ENCODE peak calls at places on chromosomes 3 and 15, in seven cellular contexts. D is psoas muscle; T is CD8-positive, alpha-beta T cell; H is IMR-90; X is cardiac muscle cell; N is right atrium auricular region; G is breast epithelium. M is an unnamed sample.
A peak's percentile ranks its signal among the peaks of the same experiment; 100 is the strongest.

GRCh38 chr3:116145613-116146012 is 299.7 kb downstream of the LSAMP start:
- DNase-seq in D (no peak), T (no peak), H (no peak), X (no peak), N (no peak), G (no peak), M (no peak)

GRCh38 chr3:66603161-66603611 is 102.4 kb upstream of the LRIG1 start:
- DNase-seq in D (no peak), T (no peak), H (no peak), X (no peak), N (no peak), G (no peak), M (no peak)

GRCh38 chr3:172314616-172315015 is 133.6 kb downstream of the GHSR start:
- DNase-seq in D (no peak), T (no peak), H (no peak), X (no peak), N (no peak), G (no peak), M (no peak)

GRCh38 chr15:74785716-74786032 is 3.8 kb downstream of the CSK start:
- DNase-seq in D (no peak), T (no peak), H (no peak), X (no peak), N (no peak), G (no peak), M (no peak)

GRCh38 chr15:75347222-75348033 is 589 bp downstream of the NEIL1 start:
- DNase-seq in D (peak; percentile 86), T (peak; percentile 51), H (no peak), X (peak; percentile 74), N (no peak), G (peak; percentile 67), M (no peak)

GRCh38 chr3:31917303-31917903 is 63.7 kb downstream of the OSBPL10 start:
- DNase-seq in D (no peak), T (no peak), H (no peak), X (peak; percentile 27), N (no peak), G (no peak), M (no peak)

GRCh38 chr3:110628650-110629301 is 442.8 kb upstream of the NECTIN3 start:
- DNase-seq in D (no peak), T (no peak), H (no peak), X (no peak), N (no peak), G (no peak), M (no peak)

GRCh38 chr3:58603606-58604005 is 26.4 kb upstream of the FAM107A start:
- DNase-seq in D (no peak), T (no peak), H (no peak), X (no peak), N (no peak), G (no peak), M (no peak)

GRCh38 chr3:144119611-144120010 is 148.0 kb downstream of the DIPK2A start:
- DNase-seq in D (no peak), T (no peak), H (no peak), X (no peak), N (no peak), G (no peak), M (no peak)

GRCh38 chr3:32948625-32949445 is 2.6 kb upstream of the CCR4 start:
- DNase-seq in D (no peak), T (no peak), H (no peak), X (no peak), N (no peak), G (no peak), M (no peak)

GRCh38 chr3:194960446-194961032 is 274.9 kb downstream of the FAM43A start:
- DNase-seq in D (no peak), T (no peak), H (no peak), X (no peak), N (no peak), G (peak; percentile 14), M (no peak)

GRCh38 chr15:54576303-54576935 is 598.2 kb downstream of the UNC13C start:
- DNase-seq in D (no peak), T (no peak), H (no peak), X (no peak), N (no peak), G (no peak), M (no peak)

GRCh38 chr15:77034620-77035467 is 36.1 kb downstream of the TSPAN3 start:
- DNase-seq in D (peak; percentile 73), T (peak; percentile 51), H (no peak), X (no peak), N (peak; percentile 55), G (peak; percentile 42), M (peak; percentile 47)

GRCh38 chr15:73683624-73684536 is at the start of gene CD276:
- DNase-seq in D (peak; percentile 90), T (no peak), H (peak; percentile 64), X (peak; percentile 91), N (peak; percentile 77), G (peak; percentile 61), M (peak; percentile 72)

DNA sequence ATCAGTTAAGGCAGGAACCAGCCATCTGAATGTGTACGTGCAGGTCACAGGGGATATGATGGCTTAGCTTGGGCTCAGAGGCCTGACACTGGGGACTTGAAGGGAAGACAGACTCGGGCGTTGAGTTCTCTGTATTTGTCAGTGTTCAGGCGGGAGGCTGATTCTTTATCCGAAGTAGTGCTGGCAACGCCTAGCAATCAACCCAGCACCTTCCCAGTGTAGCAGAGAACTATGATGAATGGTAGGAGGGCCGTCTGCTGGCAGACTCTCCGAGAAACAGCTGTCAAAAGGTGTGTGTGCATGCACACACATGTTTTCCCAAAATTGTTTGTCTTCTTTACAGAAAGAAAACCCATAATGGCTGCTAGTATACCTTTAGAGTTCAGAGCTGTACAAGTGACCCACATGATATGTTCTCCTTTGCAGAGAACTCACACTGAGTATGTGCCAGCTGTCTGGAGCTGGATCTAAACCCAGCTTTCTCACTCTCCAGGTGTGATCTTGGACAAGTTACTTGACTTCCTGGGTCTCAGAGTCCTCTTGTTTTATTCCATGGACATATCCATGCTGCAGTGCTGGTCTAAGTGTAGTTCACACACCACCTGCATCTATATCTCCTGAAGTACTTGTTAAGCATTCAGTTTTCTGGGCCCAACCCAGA is 74.5 kb upstream of the LARS2 start:
- DNase-seq in D (no peak), T (no peak), H (no peak), X (no peak), N (no peak), G (no peak), M (no peak)
- H3K4me3 ChIP-seq in D (no peak overlapping the region), T (no peak overlapping the region), H (no peak overlapping the region), X (no peak overlapping the region), N (no peak overlapping the region), G (no peak overlapping the region), M (no peak overlapping the region)

GRCh38 chr3:114874447-114874846 is 272.6 kb downstream of the ZBTB20 start:
- DNase-seq in D (peak; percentile 53), T (no peak), H (no peak), X (no peak), N (no peak), G (no peak), M (no peak)
- H3K36me3 ChIP-seq in D (no peaks in the 10 kb centered on the region), T (no peaks in the 10 kb centered on the region), H (no peaks in the 10 kb centered on the region), X (no peaks in the 10 kb centered on the region), N (no peaks in the 10 kb centered on the region), G (no peaks in the 10 kb centered on the region), M (no peaks in the 10 kb centered on the region)

GRCh38 chr3:183539821-183540220 is 15.7 kb downstream of the KLHL6 start:
- DNase-seq in D (no peak), T (no peak), H (no peak), X (no peak), N (no peak), G (no peak), M (no peak)

GRCh38 chr3:183541738-183542137 is 13.8 kb downstream of the KLHL6 start:
- DNase-seq in D (no peak), T (no peak), H (no peak), X (no peak), N (no peak), G (no peak), M (no peak)

GRCh38 chr3:183540501-183541234 is 14.8 kb downstream of the KLHL6 start:
- DNase-seq in D (no peak), T (no peak), H (no peak), X (no peak), N (no peak), G (no peak), M (no peak)

GRCh38 chr3:183542355-183542754 is 13.2 kb downstream of the KLHL6 start:
- DNase-seq in D (no peak), T (no peak), H (no peak), X (no peak), N (no peak), G (no peak), M (no peak)

GRCh38 chr3:183541235-183541655 is 14.3 kb downstream of the KLHL6 start:
- DNase-seq in D (no peak), T (no peak), H (no peak), X (no peak), N (no peak), G (no peak), M (peak; percentile 62)
- TF ChIP-seq CTCF in D (no peak), T (no peak), H (no peak), X (no peak), N (no peak), G (no peak), M (peak; percentile 11)

GRCh38 chr3:29335921-29336320 is 55.0 kb downstream of the RBMS3 start:
- DNase-seq in D (no peak), T (no peak), H (no peak), X (no peak), N (no peak), G (no peak), M (no peak)

GRCh38 chr3:29333520-29333919 is 52.6 kb downstream of the RBMS3 start:
- DNase-seq in D (no peak), T (no peak), H (peak; percentile 37), X (no peak), N (no peak), G (no peak), M (no peak)

GRCh38 chr3:29335438-29335837 is 54.6 kb downstream of the RBMS3 start:
- DNase-seq in D (peak; percentile 67), T (no peak), H (peak; percentile 98), X (peak; percentile 96), N (peak; percentile 89), G (peak; percentile 50), M (peak; percentile 62)

GRCh38 chr3:29331830-29332637 is 51.2 kb downstream of the RBMS3 start:
- DNase-seq in D (no peak), T (no peak), H (no peak), X (peak; percentile 15), N (no peak), G (no peak), M (no peak)

DNA sequence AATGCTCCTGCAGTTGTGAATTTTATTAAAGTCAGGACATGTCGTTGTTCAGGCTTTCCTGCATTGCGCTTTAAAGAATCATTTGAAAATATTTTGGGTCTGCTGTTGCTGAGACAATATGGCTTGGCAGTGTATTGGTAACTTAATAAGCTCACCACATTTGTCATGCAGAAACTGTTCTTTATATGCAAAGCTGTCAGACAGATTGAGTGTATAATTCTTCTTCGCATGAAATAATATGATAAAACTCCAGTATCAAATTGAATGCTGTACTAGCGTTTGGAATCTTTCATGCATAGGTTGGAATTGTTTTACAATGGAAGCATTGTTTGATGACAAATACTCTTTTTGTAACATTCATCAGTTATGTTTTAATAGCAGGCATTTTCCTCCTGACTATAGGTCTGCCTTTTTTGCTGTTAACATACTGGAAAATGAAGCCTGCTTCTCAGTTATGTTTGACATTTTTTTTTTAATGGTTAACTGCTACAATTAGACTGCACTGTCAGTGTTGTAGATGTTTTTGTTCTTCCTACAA is 53.9 kb downstream of the RBMS3 start:
- DNase-seq in D (no peak), T (no peak), H (no peak), X (no peak), N (no peak), G (no peak), M (no peak)
- H3K4me3 ChIP-seq in D (peak overlapping the region; percentile 58), T (no peak overlapping the region), H (no peak overlapping the region), X (no peak overlapping the region), N (no peak overlapping the region), G (peak overlapping the region; percentile 58), M (peak overlapping the region; percentile 31)

GRCh38 chr15:101269479-101270223 is 7.6 kb downstream of the SELENOS start:
- DNase-seq in D (no peak), T (no peak), H (no peak), X (no peak), N (peak; percentile 79), G (no peak), M (peak; percentile 45)
- H3K36me3 ChIP-seq in D (peaks cover 60% of the 10 kb centered on the region), T (peaks cover 41% of the 10 kb centered on the region), H (peaks cover 48% of the 10 kb centered on the region), X (peaks cover 26% of the 10 kb centered on the region), N (peaks cover 49% of the 10 kb centered on the region), G (peaks cover 27% of the 10 kb centered on the region), M (peaks cover 48% of the 10 kb centered on the region)

M was measured in BE2C.